ENCODE peak calls at places on chromosomes 12 and 14, in nine cellular contexts. X is kidney tubule cell; U is GM03348; P is NCI-H1092; J is HT1080; V is caudate nucleus; A is GM10248; T is stimulated activated CD8-positive, alpha-beta memory T cell treated with anti-CD3 and anti-CD28 coated beads, Interleukin-15, amount 100 ng/mL, for 24 hours; M is stimulated activated effector memory CD8-positive, alpha-beta T cell treated with anti-CD3 and anti-CD28 coated beads, Interleukin-12 subunit alpha, Interleukin-12 subunit beta, amount 100 ng/mL, for 72 hours. B is an unnamed sample.

GRCh38 chr12:106301611-106302321 is 767 bp upstream of the TCP11L2 start:
- DNase-seq in X (peak), U (no peak), P (peak), J (no peak), V (peak), A (peak), T (no peak), M (peak), B (peak)

GRCh38 chr12:96886998-96887677 is 19.9 kb upstream of the NEDD1 start:
- DNase-seq in X (no peak), U (no peak), P (no peak), J (no peak), V (peak), A (no peak), T (no peak), M (no peak), B (peak)

GRCh38 chr12:14910090-14910915 is 24.6 kb upstream of the MGP start:
- DNase-seq in X (peak), U (no peak), P (no peak), J (peak), V (no peak), A (no peak), T (no peak), M (peak), B (no peak)

GRCh38 chr12:66637693-66638301 is 41.1 kb downstream of the GRIP1 start:
- DNase-seq in X (no peak), U (no peak), P (no peak), J (no peak), V (no peak), A (no peak), T (no peak), M (no peak), B (peak)

GRCh38 chr12:47073951-47074350 is 5.5 kb upstream of the PCED1B start:
- DNase-seq in X (no peak), U (no peak), P (no peak), J (no peak), V (no peak), A (no peak), T (no peak), M (no peak), B (no peak)

GRCh38 chr12:94265521-94265920 is 117.1 kb downstream of the PLXNC1 start:
- DNase-seq in X (no peak), U (no peak), P (no peak), J (no peak), V (no peak), A (no peak), T (no peak), M (no peak), B (peak)

GRCh38 chr14:98952595-98953325 is 319.2 kb downstream of the BCL11B start:
- DNase-seq in X (peak), U (peak), P (no peak), J (peak), V (no peak), A (no peak), T (no peak), M (no peak), B (peak)

GRCh38 chr12:117718559-117718958 is 250.2 kb downstream of the KSR2 start:
- DNase-seq in X (no peak), U (no peak), P (no peak), J (no peak), V (no peak), A (no peak), T (no peak), M (no peak), B (peak)

GRCh38 chr12:89073027-89073398 is 279.3 kb downstream of the DUSP6 start:
- DNase-seq in X (peak), U (peak), P (no peak), J (peak), V (no peak), A (no peak), T (no peak), M (no peak), B (peak)

GRCh38 chr12:95859344-95859816 is 628 bp downstream of the SNRPF start:
- DNase-seq in X (peak), U (peak), P (no peak), J (peak), V (no peak), A (no peak), T (no peak), M (no peak), B (peak)

GRCh38 chr12:65891987-65892481 is 67.8 kb downstream of the HMGA2 start:
- DNase-seq in X (peak), U (peak), P (no peak), J (peak), V (no peak), A (no peak), T (no peak), M (no peak), B (peak)

GRCh38 chr12:67070604-67071003 is 198.6 kb upstream of the CAND1 start:
- DNase-seq in X (no peak), U (no peak), P (no peak), J (no peak), V (no peak), A (no peak), T (no peak), M (no peak), B (no peak)

GRCh38 chr14:54629635-54630360 is 62.9 kb downstream of the SAMD4A start:
- DNase-seq in X (no peak), U (no peak), P (no peak), J (no peak), V (no peak), A (no peak), T (no peak), M (no peak), B (no peak)

GRCh38 chr12:27972721-27973120 is at the start of gene PTHLH:
- DNase-seq in X (no peak), U (no peak), P (no peak), J (no peak), V (no peak), A (no peak), T (no peak), M (no peak), B (no peak)

GRCh38 chr12:29229158-29229505 is 80.1 kb downstream of the FAR2 start:
- DNase-seq in X (no peak), U (no peak), P (no peak), J (no peak), V (no peak), A (no peak), T (no peak), M (no peak), B (no peak)

GRCh38 chr12:64826234-64826633 is 1.8 kb downstream of the TBC1D30 start:
- DNase-seq in X (peak), U (peak), P (peak), J (peak), V (no peak), A (peak), T (no peak), M (peak), B (peak)

GRCh38 chr12:76952995-76953394 is 74.2 kb upstream of the CSRP2 start:
- DNase-seq in X (peak), U (no peak), P (no peak), J (peak), V (no peak), A (no peak), T (no peak), M (no peak), B (no peak)

GRCh38 chr12:132490481-132491348 is 764 bp downstream of the FBRSL1 start:
- DNase-seq in X (peak), U (peak), P (no peak), J (no peak), V (no peak), A (no peak), T (no peak), M (no peak), B (peak)

GRCh38 chr14:53285806-53286205 is 132.7 kb upstream of the DDHD1 start:
- DNase-seq in X (no peak), U (no peak), P (no peak), J (peak), V (no peak), A (no peak), T (no peak), M (no peak), B (no peak)

GRCh38 chr14:90140956-90141316 is 79.1 kb downstream of the KCNK13 start:
- DNase-seq in X (peak), U (no peak), P (no peak), J (peak), V (no peak), A (no peak), T (no peak), M (no peak), B (peak)

GRCh38 chr12:88185988-88186387 is 43.9 kb downstream of the TMTC3 start:
- DNase-seq in X (peak), U (peak), P (no peak), J (peak), V (no peak), A (peak), T (no peak), M (no peak), B (peak)

GRCh38 chr12:51850081-51850932 is 1.8 kb upstream of the FIGNL2 start:
- DNase-seq in X (peak), U (no peak), P (no peak), J (no peak), V (no peak), A (no peak), T (no peak), M (no peak), B (no peak)